ENCODE peak calls at places on chromosomes 7 and 10, in five cellular contexts. H, W, Y, P and N are unnamed samples.
A peak's percentile ranks its signal among the peaks of the same experiment; 100 is the strongest.

GRCh38 chr7:18762189-18762588 is 266.6 kb downstream of the HDAC9 start:
- DNase-seq in H (no peak), W (peak; percentile 67), Y (no peak), P (no peak), N (peak; percentile 93)

GRCh38 chr7:100711369-100711768 is 5.4 kb downstream of the POP7 start:
- DNase-seq in H (no peak), W (no peak), Y (no peak), P (no peak), N (no peak)

GRCh38 chr10:35643151-35643975 is 1.3 kb upstream of the FZD8 start:
- DNase-seq in H (no peak), W (peak; percentile 56), Y (peak; percentile 31), P (peak; percentile 71), N (peak; percentile 76)

GRCh38 chr7:12814107-12814506 is 126.7 kb downstream of the ARL4A start:
- DNase-seq in H (no peak), W (no peak), Y (no peak), P (no peak), N (no peak)

GRCh38 chr10:84336406-84336805 is 8.0 kb downstream of the CCSER2 start:
- DNase-seq in H (no peak), W (no peak), Y (no peak), P (no peak), N (no peak)

GRCh38 chr7:142348100-142348499 is 90.2 kb upstream of the PRSS58 start:
- DNase-seq in H (no peak), W (no peak), Y (no peak), P (no peak), N (no peak)

GRCh38 chr7:55493416-55493815 is 78.9 kb downstream of the VOPP1 start:
- DNase-seq in H (peak; percentile 30), W (no peak), Y (no peak), P (no peak), N (no peak)

GRCh38 chr7:119271147-119271779 is 1001.7 kb upstream of the KCND2 start:
- DNase-seq in H (no peak), W (no peak), Y (no peak), P (no peak), N (no peak)

GRCh38 chr10:11135709-11136108 is 118.0 kb downstream of the CELF2 start:
- DNase-seq in H (no peak), W (no peak), Y (no peak), P (no peak), N (no peak)

GRCh38 chr10:103678104-103678526 is 177.3 kb downstream of the SH3PXD2A start:
- DNase-seq in H (no peak), W (peak; percentile 99), Y (peak; percentile 24), P (peak; percentile 45), N (peak; percentile 99)

GRCh38 chr7:117322741-117323584 is at the start of gene WNT2:
- DNase-seq in H (no peak), W (peak; percentile 62), Y (no peak), P (no peak), N (peak; percentile 23)

GRCh38 chr7:17558558-17559332 is 260.3 kb downstream of the AHR start:
- DNase-seq in H (no peak), W (peak; percentile 14), Y (no peak), P (no peak), N (no peak)

GRCh38 chr10:59830601-59831259 is 75.6 kb downstream of the CCDC6 start:
- DNase-seq in H (peak; percentile 25), W (peak; percentile 70), Y (no peak), P (no peak), N (peak; percentile 73)

GRCh38 chr7:75617634-75618234 is 121.0 kb downstream of the HIP1 start:
- DNase-seq in H (no peak), W (no peak), Y (peak; percentile 80), P (no peak), N (peak; percentile 50)

GRCh38 chr7:84058311-84059076 is 136.1 kb downstream of the SEMA3A start:
- DNase-seq in H (no peak), W (peak; percentile 57), Y (no peak), P (no peak), N (peak; percentile 82)

GRCh38 chr10:113386005-113386404 is 166.8 kb upstream of the HABP2 start:
- DNase-seq in H (no peak), W (peak; percentile 50), Y (no peak), P (peak; percentile 37), N (no peak)

GRCh38 chr7:130733866-130734524 is at the start of gene KLF14:
- DNase-seq in H (no peak), W (no peak), Y (no peak), P (peak; percentile 63), N (peak; percentile 11)

GRCh38 chr7:40811666-40812065 is 676.9 kb downstream of the SUGCT start:
- DNase-seq in H (no peak), W (no peak), Y (no peak), P (no peak), N (no peak)

GRCh38 chr7:142711196-142711595 is 38.1 kb upstream of the PRSS1 start:
- DNase-seq in H (no peak), W (no peak), Y (no peak), P (no peak), N (no peak)

DNA sequence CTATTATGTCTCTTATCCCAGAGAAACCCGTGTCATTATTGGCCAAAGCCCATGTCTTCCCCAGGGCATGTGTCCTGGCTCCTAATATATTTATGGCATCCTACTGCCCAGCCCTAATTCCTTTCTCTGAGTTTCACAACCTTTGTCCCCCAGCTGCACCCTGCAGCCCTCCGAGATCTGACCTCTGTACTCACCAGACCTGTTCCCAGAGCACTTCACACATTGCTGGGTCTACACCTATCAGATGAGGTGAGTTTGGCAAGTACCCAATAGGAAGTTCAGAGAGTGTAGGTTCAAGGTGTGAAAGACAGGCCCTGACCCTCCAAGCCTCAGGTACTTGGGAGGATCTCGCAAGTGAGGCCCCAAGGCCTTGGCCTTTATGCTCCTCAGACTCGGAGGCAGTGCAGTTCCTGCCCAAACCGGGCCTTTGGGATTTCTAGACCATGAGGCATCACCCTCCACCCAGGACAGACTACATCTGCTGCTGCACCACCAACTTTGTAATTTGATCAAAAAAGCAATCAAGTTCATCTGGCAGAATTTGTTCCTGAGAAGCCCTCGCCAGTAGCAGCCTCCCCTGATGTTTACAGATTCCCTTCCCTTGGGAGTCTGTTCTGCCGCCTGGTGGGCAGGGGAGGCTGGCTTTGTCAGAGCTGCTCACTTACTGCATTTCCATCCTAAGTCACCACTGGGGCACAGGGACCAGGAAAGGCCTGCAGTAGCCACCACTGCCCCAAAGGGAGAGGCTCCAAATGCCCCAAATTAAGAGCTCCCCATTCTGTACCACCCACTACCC is 2.2 kb downstream of the CAMK2G start:
- DNase-seq in H (no peak), W (no peak), Y (no peak), P (no peak), N (peak; percentile 42)
- TF ChIP-seq CTCF in H (no peak), W (peak; percentile 30), Y (no peak), P (no peak), N (peak; percentile 47)

DNA sequence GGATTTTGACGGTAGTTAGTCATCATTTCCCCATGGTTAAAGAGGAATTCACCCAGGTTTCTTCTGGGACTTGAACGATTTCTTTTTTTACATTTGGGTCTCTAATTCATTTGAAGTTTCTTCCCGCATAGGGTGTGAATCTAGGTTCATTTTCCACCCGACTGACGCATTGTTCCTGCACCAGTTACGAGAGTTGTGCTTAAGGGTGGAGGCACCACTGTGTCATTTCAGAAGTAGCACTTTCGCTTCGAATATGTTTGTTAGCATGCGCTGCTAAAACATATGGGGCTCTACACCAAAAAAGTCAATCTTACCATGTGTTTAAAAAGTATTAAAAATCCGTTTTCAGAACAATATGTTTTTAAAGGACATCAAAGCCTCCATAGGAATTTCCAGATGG is 140.3 kb downstream of the VIPR2 start:
- DNase-seq in H (no peak), W (no peak), Y (no peak), P (no peak), N (no peak)
- H3K4me3 ChIP-seq in H (no peak overlapping the region), W (no peak overlapping the region), Y (no peak overlapping the region), P (no peak overlapping the region), N (no peak overlapping the region)

GRCh38 chr10:1423676-1424253 is 313.6 kb downstream of the ADARB2 start:
- DNase-seq in H (no peak), W (no peak), Y (no peak), P (no peak), N (no peak)

GRCh38 chr10:1419796-1420429 is 317.4 kb downstream of the ADARB2 start:
- DNase-seq in H (no peak), W (no peak), Y (no peak), P (no peak), N (no peak)

GRCh38 chr10:1418031-1418550 is 319.2 kb downstream of the ADARB2 start:
- DNase-seq in H (no peak), W (no peak), Y (no peak), P (no peak), N (no peak)

GRCh38 chr10:1422275-1422674 is 315.1 kb downstream of the ADARB2 start:
- DNase-seq in H (no peak), W (no peak), Y (no peak), P (no peak), N (no peak)

DNA sequence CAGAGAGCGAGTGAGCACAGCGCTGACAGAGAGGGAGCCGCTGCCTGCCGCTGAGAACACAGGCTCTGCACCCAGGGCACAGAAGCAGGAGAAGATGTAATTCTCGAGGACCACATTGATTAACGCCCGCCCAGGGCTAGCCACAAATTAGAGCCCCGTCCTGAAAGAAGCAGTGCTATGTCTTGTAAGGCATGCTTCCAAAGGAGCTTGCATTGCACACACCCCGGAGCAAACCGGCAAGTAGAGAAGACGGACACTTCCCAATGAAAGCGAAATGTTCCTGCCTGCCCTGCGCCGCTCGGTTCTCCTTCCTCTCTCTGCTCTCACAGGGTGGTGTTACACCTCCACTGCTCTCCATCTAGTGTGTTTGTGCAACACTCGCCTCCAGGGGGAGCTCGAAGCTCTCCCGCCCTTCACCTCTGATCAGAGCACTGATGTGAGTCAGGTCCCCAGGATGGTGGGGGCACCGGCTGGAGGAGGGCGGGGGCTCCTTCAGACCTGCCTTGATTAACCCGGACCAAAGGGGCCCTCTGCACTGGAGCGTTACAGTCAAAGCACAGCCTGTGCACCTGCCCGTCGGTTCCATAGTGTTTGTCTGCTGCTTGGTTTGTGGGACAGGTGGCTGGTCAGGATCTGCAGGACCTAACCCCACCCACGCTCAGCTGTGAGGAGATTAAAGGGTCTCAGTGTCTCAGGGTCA is 316.5 kb downstream of the ADARB2 start:
- DNase-seq in H (peak; percentile 43), W (peak; percentile 2), Y (no peak), P (peak; percentile 74), N (peak; percentile 15)
- TF ChIP-seq CTCF in H (peak; percentile 84), W (peak; percentile 31), Y (peak; percentile 13), P (peak; percentile 68), N (peak; percentile 32)

DNA sequence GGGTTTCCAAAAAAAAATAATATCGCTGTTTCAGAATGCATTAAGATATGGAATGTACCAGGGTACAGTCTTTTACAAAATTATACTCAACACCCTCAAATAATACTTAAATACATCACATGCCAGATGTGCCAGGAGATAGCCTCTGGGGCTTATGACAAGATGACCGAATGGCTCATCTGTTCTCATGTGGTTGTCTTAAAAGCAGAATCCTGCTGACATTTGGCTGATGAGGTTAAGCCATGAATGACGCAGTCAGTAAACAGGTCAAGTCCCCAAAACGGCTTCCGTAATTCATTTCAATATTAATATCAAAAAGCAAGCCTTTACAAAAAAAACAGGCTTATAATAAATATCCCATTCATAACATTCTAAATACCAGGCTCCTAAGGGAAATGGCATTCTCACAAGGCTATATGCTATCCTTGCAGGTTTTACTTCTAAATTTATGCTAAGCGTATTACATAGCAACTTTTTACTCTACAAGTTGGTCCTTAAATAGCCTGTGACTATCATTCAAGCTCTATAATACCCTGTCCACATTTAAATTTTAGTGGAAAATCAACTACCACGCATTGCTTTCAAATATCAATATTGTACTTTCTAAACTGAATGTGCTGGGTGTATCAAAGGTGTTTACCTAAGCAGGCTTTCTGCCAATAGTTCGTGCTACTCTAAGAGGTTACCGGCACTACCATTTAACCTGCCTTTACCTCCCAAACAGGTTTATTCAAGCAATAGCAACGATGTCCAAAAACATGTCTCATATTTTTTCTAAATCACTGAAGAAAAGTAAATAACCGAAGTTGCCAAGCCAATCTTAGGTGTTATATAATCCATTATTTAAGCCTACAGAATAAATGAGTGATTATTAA is 15.6 kb downstream of the SMURF1 start:
- DNase-seq in H (no peak), W (no peak), Y (no peak), P (no peak), N (no peak)
- H3K4me3 ChIP-seq in H (no peak overlapping the region), W (no peak overlapping the region), Y (peak overlapping the region; percentile 19), P (no peak overlapping the region), N (no peak overlapping the region)